ENCODE peak calls at places on chromosomes 13 and 19, in six cellular contexts. P is cardiac fibroblast, H is AG04450, S is OCI-LY7, V is fibroblast of the aortic adventitia, C is PC-3. A is an unnamed sample.
A peak's percentile ranks its signal among the peaks of the same experiment; 100 is the strongest.

GRCh38 chr13:113378825-113379224 is 14.9 kb upstream of the GRTP1 start:
- DNase-seq in S (no peak), V (no peak), C (no peak), H (no peak), P (no peak), A (no peak)

GRCh38 chr19:40278361-40279045 is 6.6 kb downstream of the AKT2 start:
- DNase-seq in C (no peak), P (no peak), S (no peak), V (no peak), H (no peak), A (no peak)

GRCh38 chr13:92719868-92720267 is 506.7 kb upstream of the GPC6 start:
- DNase-seq in P (no peak), H (no peak), S (no peak), C (no peak), V (no peak), A (no peak)

GRCh38 chr13:113551081-113552000 is 33.2 kb upstream of the TFDP1 start:
- DNase-seq in H (no peak), S (no peak), C (no peak), P (no peak), V (no peak), A (no peak)

GRCh38 chr19:50325310-50326100 is 3.7 kb downstream of the KCNC3 start:
- DNase-seq in C (peak; percentile 87), H (no peak), S (peak; percentile 89), P (peak; percentile 46), V (peak; percentile 3), A (peak; percentile 73)

GRCh38 chr19:53555352-53555751 is 17.4 kb downstream of the ZNF331 start:
- DNase-seq in C (no peak), S (no peak), P (no peak), H (no peak), V (no peak), A (no peak)

GRCh38 chr19:50657672-50658437 is 8.6 kb downstream of the C19orf81 start:
- DNase-seq in P (peak; percentile 96), V (peak; percentile 94), C (peak; percentile 98), S (peak; percentile 98), H (peak; percentile 94), A (peak; percentile 81)

GRCh38 chr13:25214371-25215252 is 42.5 kb upstream of the AMER2 start:
- DNase-seq in S (no peak), H (no peak), P (peak; percentile 50), C (peak; percentile 61), V (peak; percentile 34), A (peak; percentile 16)

GRCh38 chr13:113327391-113327765 is 30.3 kb downstream of the LAMP1 start:
- DNase-seq in C (no peak), H (no peak), V (no peak), P (no peak), S (no peak), A (no peak)

GRCh38 chr13:50576156-50576555 is 267.3 kb downstream of the DLEU7 start:
- DNase-seq in P (no peak), V (no peak), H (no peak), C (peak; percentile 59), S (no peak), A (no peak)

GRCh38 chr13:30905932-30906383 is at the start of gene MEDAG:
- DNase-seq in C (no peak), H (no peak), S (no peak), P (peak; percentile 94), V (peak; percentile 97), A (peak; percentile 79)

GRCh38 chr19:37990362-37990761 is 83.4 kb downstream of the SIPA1L3 start:
- DNase-seq in H (no peak), V (no peak), P (no peak), C (peak; percentile 43), S (no peak), A (no peak)

GRCh38 chr19:16376241-16376640 is 51.6 kb downstream of the KLF2 start:
- DNase-seq in S (no peak), C (no peak), H (no peak), P (no peak), V (peak; percentile 8), A (no peak)

GRCh38 chr13:37914781-37915391 is 45.3 kb upstream of the TRPC4 start:
- DNase-seq in C (no peak), H (no peak), V (peak; percentile 11), P (peak; percentile 60), S (no peak), A (no peak)

GRCh38 chr19:6476155-6476895 is 5.3 kb downstream of the DENND1C start:
- DNase-seq in C (peak; percentile 68), H (no peak), P (peak; percentile 56), S (peak; percentile 93), V (peak; percentile 38), A (peak; percentile 44)

GRCh38 chr19:17325881-17326594 is 8.6 kb downstream of the ANO8 start:
- DNase-seq in C (no peak), H (no peak), P (no peak), S (no peak), V (peak; percentile 75), A (no peak)

GRCh38 chr19:47991191-47991808 is 670 bp downstream of the BSPH1 start:
- DNase-seq in P (no peak), S (no peak), C (no peak), H (no peak), V (no peak), A (no peak)

GRCh38 chr13:44172411-44172810 is 201.2 kb upstream of the SERP2 start:
- DNase-seq in H (no peak), P (no peak), C (peak; percentile 16), S (no peak), V (no peak), A (no peak)

GRCh38 chr13:111210488-111210887 is 95.4 kb downstream of the ARHGEF7 start:
- DNase-seq in S (no peak), P (peak; percentile 84), H (peak; percentile 71), V (peak; percentile 77), C (peak; percentile 29), A (no peak)

GRCh38 chr19:2135474-2136402 is 15.6 kb downstream of the AP3D1 start:
- DNase-seq in H (no peak), V (no peak), C (no peak), S (no peak), P (no peak), A (no peak)

GRCh38 chr19:22807061-22807835 is 23.3 kb upstream of the ZNF99 start:
- DNase-seq in P (no peak), C (no peak), H (no peak), S (no peak), V (no peak), A (no peak)

GRCh38 chr13:103762523-103762922 is 696.3 kb upstream of the SLC10A2 start:
- DNase-seq in C (no peak), P (no peak), S (no peak), H (no peak), V (no peak), A (no peak)
- TF ChIP-seq CTCF in C (peak; percentile 30), P (no peak), S (peak; percentile 40), H (no peak), V (no peak), A (no peak)

GRCh38 chr19:4910594-4911273 is 1.4 kb downstream of the UHRF1 start:
- DNase-seq in P (peak; percentile 73), V (peak; percentile 57), C (peak; percentile 80), S (peak; percentile 58), H (no peak), A (no peak)

GRCh38 chr19:4913996-4914735 is 4.9 kb downstream of the UHRF1 start:
- DNase-seq in H (no peak), V (no peak), S (no peak), C (peak; percentile 19), P (no peak), A (no peak)

GRCh38 chr19:4911314-4911713 is 2.0 kb downstream of the UHRF1 start:
- DNase-seq in S (peak; percentile 23), V (peak; percentile 38), C (peak; percentile 36), P (no peak), H (no peak), A (no peak)

GRCh38 chr19:4909897-4910593 is 744 bp downstream of the UHRF1 start:
- DNase-seq in S (peak; percentile 96), C (peak; percentile 95), V (peak; percentile 70), H (peak; percentile 42), P (peak; percentile 90), A (peak; percentile 93)

DNA sequence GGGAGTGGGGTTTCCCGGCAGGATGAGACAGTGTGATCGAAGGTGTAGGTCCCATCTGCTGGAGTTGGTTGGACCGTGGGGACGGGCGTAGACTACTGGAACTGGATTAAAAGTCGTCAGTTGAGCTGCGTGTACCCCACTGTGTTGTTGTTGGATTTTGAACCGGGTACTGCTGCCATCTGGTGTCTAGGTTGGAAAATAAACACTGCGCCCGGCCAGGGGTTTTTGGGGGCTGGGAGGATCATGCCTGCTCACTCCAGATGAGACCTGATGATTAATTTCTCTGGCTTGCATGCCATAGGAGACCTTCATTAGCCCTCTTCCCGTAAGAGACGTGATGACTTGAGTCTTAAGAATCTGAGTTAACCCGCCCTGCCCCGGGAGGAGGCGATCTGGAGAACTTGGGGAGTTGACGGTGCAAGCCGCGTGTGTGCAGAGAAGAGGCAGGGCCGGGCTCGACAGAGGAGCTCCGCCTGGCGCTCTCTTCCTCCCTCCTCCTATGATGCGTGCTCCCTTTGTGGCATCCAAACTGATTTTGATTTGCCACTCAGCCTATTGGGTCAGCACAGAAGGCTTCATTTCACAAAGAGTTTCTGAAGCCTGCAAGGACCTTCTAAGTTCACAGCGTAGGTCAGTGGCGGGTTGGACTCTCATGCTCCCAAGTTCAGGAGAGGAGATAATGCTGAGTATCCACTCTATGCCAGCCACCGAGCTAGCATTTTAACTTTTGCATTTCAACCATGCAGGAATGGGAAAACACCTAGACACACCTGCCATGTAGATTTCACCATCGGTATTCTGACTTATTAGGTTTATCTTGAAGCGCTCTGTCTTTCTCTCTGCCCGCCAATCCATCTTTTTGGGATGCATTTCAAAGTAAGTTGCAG is 2.7 kb downstream of the UHRF1 start:
- DNase-seq in H (peak; percentile 99), P (peak; percentile 100), C (peak; percentile 99), S (peak; percentile 75), V (peak; percentile 100), A (peak; percentile 26)
- TF ChIP-seq CTCF in H (peak; percentile 68), P (peak; percentile 53), C (peak; percentile 88), S (peak; percentile 84), V (peak; percentile 62), A (peak; percentile 65)

GRCh38 chr13:65746522-65746921 is 1483.6 kb downstream of the PCDH9 start:
- DNase-seq in P (no peak), H (no peak), V (no peak), S (no peak), C (no peak), A (no peak)

GRCh38 chr13:65744761-65745160 is 1485.4 kb downstream of the PCDH9 start:
- DNase-seq in P (peak; percentile 54), H (peak; percentile 26), V (peak; percentile 87), C (no peak), S (no peak), A (no peak)

GRCh38 chr13:65748227-65748626 is 1481.9 kb downstream of the PCDH9 start:
- DNase-seq in H (no peak), P (no peak), C (no peak), S (no peak), V (no peak), A (no peak)
- TF ChIP-seq CTCF in H (no peak), P (no peak), C (no peak), S (no peak), V (no peak), A (no peak)

GRCh38 chr19:45119582-45119981 is 26.6 kb downstream of the PPP1R37 start:
- DNase-seq in H (no peak), V (no peak), C (no peak), S (no peak), P (no peak), A (no peak)

GRCh38 chr19:45123440-45123850 is 30.5 kb downstream of the PPP1R37 start:
- DNase-seq in H (no peak), V (no peak), P (no peak), S (no peak), C (peak; percentile 86), A (no peak)

GRCh38 chr19:45124021-45124420 is 31.0 kb downstream of the PPP1R37 start:
- DNase-seq in S (no peak), C (no peak), V (no peak), P (no peak), H (no peak), A (no peak)

GRCh38 chr19:45122832-45123231 is 29.9 kb downstream of the PPP1R37 start:
- DNase-seq in H (no peak), P (no peak), C (no peak), S (no peak), V (no peak), A (no peak)

GRCh38 chr19:45121827-45122345 is 28.9 kb downstream of the PPP1R37 start:
- DNase-seq in P (no peak), H (no peak), V (no peak), S (no peak), C (no peak), A (no peak)
- TF ChIP-seq CTCF in P (no peak), H (no peak), V (no peak), S (no peak), C (no peak), A (no peak)